ENCODE peak calls at places on chromosomes 2 and 18, in seven cellular contexts. I is HCT116; R is fibroblast of lung; T is neuronal stem cell; Y is lower lobe of right lung; J is CD8-positive, alpha-beta T cell; E is sigmoid colon. S is an unnamed sample.
A peak's percentile ranks its signal among the peaks of the same experiment; 100 is the strongest.

GRCh38 chr2:221502270-221502973 is 69.7 kb downstream of the EPHA4 start:
- DNase-seq in I (no peak), R (peak; percentile 73), T (no peak), Y (no peak), J (no peak), E (no peak), S (no peak)

GRCh38 chr18:61502472-61502871 is 169.2 kb downstream of the CDH20 start:
- DNase-seq in I (peak; percentile 35), R (peak; percentile 74), T (peak; percentile 51), Y (no peak), J (no peak), E (no peak), S (no peak)

GRCh38 chr2:236158969-236159777 is 9.0 kb downstream of the GBX2 start:
- DNase-seq in I (no peak), R (no peak), T (peak; percentile 52), Y (no peak), J (peak; percentile 29), E (peak; percentile 33), S (no peak)

GRCh38 chr18:70172225-70172624 is 33.3 kb downstream of the RTTN start:
- DNase-seq in I (no peak), R (peak; percentile 61), T (no peak), Y (no peak), J (no peak), E (no peak), S (no peak)

GRCh38 chr2:230717595-230717994 is 5.0 kb downstream of the CAB39 start:
- DNase-seq in I (no peak), R (no peak), T (peak; percentile 12), Y (no peak), J (no peak), E (no peak), S (no peak)

GRCh38 chr2:210269148-210269547 is 43.9 kb upstream of the ACADL start:
- DNase-seq in I (no peak), R (no peak), T (no peak), Y (no peak), J (no peak), E (no peak), S (no peak)

GRCh38 chr18:33870059-33870458 is 292.0 kb downstream of the ASXL3 start:
- DNase-seq in I (no peak), R (peak; percentile 1), T (no peak), Y (no peak), J (no peak), E (no peak), S (no peak)

GRCh38 chr18:21474621-21475020 is 125.9 kb downstream of the ESCO1 start:
- DNase-seq in I (no peak), R (no peak), T (no peak), Y (no peak), J (no peak), E (no peak), S (no peak)

GRCh38 chr2:66587216-66587615 is 152.3 kb downstream of the MEIS1 start:
- DNase-seq in I (no peak), R (no peak), T (no peak), Y (no peak), J (no peak), E (no peak), S (no peak)

GRCh38 chr2:10238991-10239485 is 63.7 kb upstream of the HPCAL1 start:
- DNase-seq in I (no peak), R (no peak), T (no peak), Y (peak; percentile 21), J (no peak), E (peak; percentile 50), S (peak; percentile 9)

GRCh38 chr2:112834379-112835014 is 2.1 kb downstream of the IL1B start:
- DNase-seq in I (no peak), R (no peak), T (no peak), Y (no peak), J (no peak), E (no peak), S (no peak)

GRCh38 chr2:236551843-236552542 is 17.6 kb upstream of the ACKR3 start:
- DNase-seq in I (no peak), R (no peak), T (no peak), Y (no peak), J (no peak), E (no peak), S (no peak)

GRCh38 chr2:196959750-196960392 is 33.4 kb upstream of the PGAP1 start:
- DNase-seq in I (no peak), R (peak; percentile 56), T (no peak), Y (no peak), J (no peak), E (no peak), S (no peak)

GRCh38 chr18:44781890-44782289 is 101.2 kb downstream of the SETBP1 start:
- DNase-seq in I (no peak), R (peak; percentile 77), T (no peak), Y (no peak), J (no peak), E (no peak), S (no peak)

GRCh38 chr18:28269750-28270149 is 92.8 kb upstream of the CDH2 start:
- DNase-seq in I (no peak), R (no peak), T (no peak), Y (no peak), J (no peak), E (no peak), S (no peak)

GRCh38 chr18:48926420-48926857 is 24.3 kb downstream of the SMAD7 start:
- DNase-seq in I (no peak), R (no peak), T (no peak), Y (no peak), J (no peak), E (no peak), S (no peak)
- H3K4me1 ChIP-seq in I (peaks cover 62% of the 10 kb centered on the region), R (peaks cover 66% of the 10 kb centered on the region), T (peaks cover 47% of the 10 kb centered on the region), Y (peaks cover 100% of the 10 kb centered on the region), J (peaks cover 66% of the 10 kb centered on the region), E (peaks cover 98% of the 10 kb centered on the region), S (peaks cover 98% of the 10 kb centered on the region)

DNA sequence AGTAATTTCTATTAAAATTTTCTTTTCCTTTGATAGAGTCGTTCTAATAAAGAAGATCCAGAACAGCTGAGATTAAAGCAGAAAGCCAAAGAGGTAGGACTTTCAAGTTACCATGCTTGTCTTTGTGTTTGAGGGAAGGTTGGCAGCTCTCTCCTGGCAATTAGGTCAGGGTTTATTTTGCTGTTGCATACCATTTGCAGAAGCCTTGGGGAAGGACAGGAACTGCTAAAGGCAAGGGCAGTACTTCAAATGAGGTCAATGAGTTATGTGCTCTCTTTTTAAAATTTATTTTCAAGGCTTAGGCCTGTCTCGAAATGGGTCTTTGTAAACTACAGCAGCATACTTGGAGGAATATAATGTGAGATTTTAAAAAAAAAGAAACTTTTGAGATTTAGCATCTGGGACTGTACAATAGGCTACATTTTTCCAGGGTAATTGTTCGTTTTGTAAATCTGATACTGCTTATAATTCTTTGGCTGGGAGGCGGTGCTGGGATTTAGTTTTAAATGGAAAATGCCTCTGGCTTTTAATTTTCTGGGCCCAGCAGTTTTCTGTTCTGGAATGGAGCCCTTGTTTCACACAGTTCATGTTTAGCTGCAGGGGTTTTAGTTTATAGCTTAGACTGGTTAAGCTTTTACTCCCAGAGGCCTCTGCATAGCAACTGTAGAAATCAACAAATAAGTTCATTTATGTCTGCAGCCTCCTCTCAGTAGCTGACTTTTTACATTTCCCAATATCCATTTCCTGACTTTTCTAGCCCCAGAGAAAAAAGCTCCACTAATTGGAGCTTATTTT is 109.1 kb downstream of the TAF4B start:
- DNase-seq in I (no peak), R (peak; percentile 4), T (no peak), Y (no peak), J (no peak), E (no peak), S (no peak)
- H3K4me1 ChIP-seq in I (no peaks in the 10 kb centered on the region), R (no peaks in the 10 kb centered on the region), T (peaks cover 3% of the 10 kb centered on the region), Y (no peaks in the 10 kb centered on the region), J (no peaks in the 10 kb centered on the region), E (peaks cover 26% of the 10 kb centered on the region), S (peaks cover 19% of the 10 kb centered on the region)

GRCh38 chr18:56003651-56004050 is 415.7 kb upstream of the TCF4 start:
- DNase-seq in I (no peak), R (no peak), T (no peak), Y (no peak), J (no peak), E (no peak), S (no peak)
- H3K4me1 ChIP-seq in I (no peaks in the 10 kb centered on the region), R (peaks cover under 1% of the 10 kb centered on the region), T (peaks cover 19% of the 10 kb centered on the region), Y (no peaks in the 10 kb centered on the region), J (no peaks in the 10 kb centered on the region), E (no peaks in the 10 kb centered on the region), S (peaks cover under 1% of the 10 kb centered on the region)

GRCh38 chr18:79747156-79747845 is 50.4 kb upstream of the KCNG2 start:
- DNase-seq in I (no peak), R (no peak), T (no peak), Y (no peak), J (no peak), E (peak; percentile 55), S (no peak)
- H3K4me1 ChIP-seq in I (no peaks in the 10 kb centered on the region), R (no peaks in the 10 kb centered on the region), T (no peaks in the 10 kb centered on the region), Y (no peaks in the 10 kb centered on the region), J (no peaks in the 10 kb centered on the region), E (no peaks in the 10 kb centered on the region), S (no peaks in the 10 kb centered on the region)

GRCh38 chr2:65370387-65371093 is 61.9 kb downstream of the SPRED2 start:
- DNase-seq in I (no peak), R (no peak), T (no peak), Y (no peak), J (no peak), E (no peak), S (no peak)
- H3K4me1 ChIP-seq in I (peaks cover 51% of the 10 kb centered on the region), R (peaks cover 23% of the 10 kb centered on the region), T (peaks cover 45% of the 10 kb centered on the region), Y (peaks cover 86% of the 10 kb centered on the region), J (no peaks in the 10 kb centered on the region), E (peaks cover 21% of the 10 kb centered on the region), S (peaks cover 87% of the 10 kb centered on the region)

DNA sequence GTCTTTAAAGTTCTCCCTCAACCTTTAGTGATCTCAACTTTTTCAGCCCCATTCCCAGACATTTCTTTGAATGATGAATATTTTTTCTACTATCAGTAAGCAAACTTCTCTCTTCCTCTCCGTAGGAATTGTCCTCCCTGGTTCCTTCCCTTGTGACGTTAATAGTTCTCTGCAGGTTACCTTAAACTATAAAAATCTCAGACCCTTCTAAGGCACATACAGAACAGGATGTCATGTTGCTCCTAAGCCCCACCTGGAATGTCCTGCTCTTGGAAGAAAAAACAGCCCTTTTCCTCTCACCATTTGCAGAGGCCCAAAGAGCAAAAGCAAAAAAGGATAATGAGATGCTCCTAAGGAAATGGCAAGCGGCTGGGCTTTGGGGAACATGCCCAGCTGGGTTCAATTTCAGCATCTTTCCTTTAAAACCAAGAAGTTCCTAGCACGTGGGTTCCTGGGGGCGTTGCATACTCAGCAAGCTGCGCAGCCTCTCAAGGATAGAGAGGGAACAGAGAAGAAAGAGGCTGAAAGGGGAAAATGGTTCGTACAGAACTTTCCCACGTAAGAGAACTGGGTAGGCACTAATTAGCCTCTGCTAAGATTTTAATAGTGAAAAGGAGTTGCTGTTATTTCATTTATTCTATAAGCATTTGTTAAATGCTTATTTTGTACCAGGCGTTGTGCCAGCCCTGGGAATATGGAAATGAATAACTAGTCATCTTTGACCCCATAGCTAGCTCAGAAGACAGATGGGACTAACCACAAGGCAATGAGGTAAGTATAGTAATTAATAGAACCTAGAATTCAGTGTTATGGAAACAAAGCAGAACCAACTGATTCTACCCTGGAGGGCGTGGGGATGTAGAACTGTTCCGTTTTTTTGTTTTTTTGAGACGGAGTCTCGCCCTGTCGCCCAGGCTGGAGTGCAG is 71.0 kb upstream of the RASGRP3 start:
- DNase-seq in I (no peak), R (peak; percentile 71), T (no peak), Y (no peak), J (no peak), E (no peak), S (no peak)
- H3K4me1 ChIP-seq in I (no peaks in the 10 kb centered on the region), R (no peaks in the 10 kb centered on the region), T (no peaks in the 10 kb centered on the region), Y (no peaks in the 10 kb centered on the region), J (no peaks in the 10 kb centered on the region), E (no peaks in the 10 kb centered on the region), S (no peaks in the 10 kb centered on the region)